ENCODE peak calls at places on chromosomes 16 and 17, in nine cellular contexts. Z is foreskin fibroblast; M is T-cell; C is activated CD4-positive, CD25-positive, alpha-beta regulatory T cell; W is head of caudate nucleus; T is CD4-positive, CD25-positive, alpha-beta regulatory T cell; I is lung; F is CD4-positive, alpha-beta T cell; Y is NCI-H1105. G is an unnamed sample.

GRCh38 chr17:42221886-42222745 is 27.8 kb upstream of the GHDC start:
- DNase-seq in Z (peak; percentile 42), M (peak; percentile 67), C (peak; percentile 17), W (no peak), T (peak; percentile 31), I (no peak), F (peak; percentile 46), Y (no peak), G (peak; percentile 17)

GRCh38 chr16:66169817-66170216 is 196.7 kb upstream of the CDH5 start:
- DNase-seq in Z (no peak), M (no peak), C (no peak), W (no peak), T (no peak), I (no peak), F (no peak), Y (no peak), G (no peak)

GRCh38 chr16:49284962-49285361 is 3.3 kb upstream of the CBLN1 start:
- DNase-seq in Z (no peak), M (no peak), C (no peak), W (no peak), T (no peak), I (no peak), F (no peak), Y (no peak), G (no peak)

GRCh38 chr17:34241062-34241461 is 14.0 kb upstream of the CCL2 start:
- DNase-seq in Z (no peak), M (no peak), C (no peak), W (no peak), T (no peak), I (no peak), F (no peak), Y (no peak), G (no peak)

GRCh38 chr17:41655611-41656111 is 31.3 kb upstream of the KRT17 start:
- DNase-seq in Z (no peak), M (no peak), C (no peak), W (no peak), T (no peak), I (peak; percentile 83), F (no peak), Y (peak; percentile 68), G (no peak)

GRCh38 chr17:82202981-82203380 is 9.7 kb downstream of the CCDC57 start:
- DNase-seq in Z (no peak), M (no peak), C (no peak), W (no peak), T (no peak), I (no peak), F (no peak), Y (no peak), G (no peak)

GRCh38 chr16:7342598-7342997 is 10.0 kb downstream of the RBFOX1 start:
- DNase-seq in Z (no peak), M (no peak), C (no peak), W (no peak), T (no peak), I (no peak), F (no peak), Y (no peak), G (no peak)

GRCh38 chr17:15398736-15399331 is 57.4 kb upstream of the TEKT3 start:
- DNase-seq in Z (peak; percentile 69), M (no peak), C (no peak), W (peak; percentile 33), T (no peak), I (no peak), F (no peak), Y (no peak), G (no peak)

GRCh38 chr17:39194089-39194984 is 3.1 kb downstream of the CACNB1 start:
- DNase-seq in Z (peak; percentile 69), M (no peak), C (no peak), W (peak; percentile 55), T (no peak), I (peak; percentile 44), F (no peak), Y (no peak), G (no peak)

GRCh38 chr16:2483160-2483559 is 8.2 kb downstream of the TBC1D24 start:
- DNase-seq in Z (no peak), M (no peak), C (no peak), W (no peak), T (no peak), I (no peak), F (no peak), Y (no peak), G (no peak)

GRCh38 chr17:38789185-38789584 is 10.2 kb downstream of the PIP4K2B start:
- DNase-seq in Z (peak; percentile 34), M (no peak), C (no peak), W (no peak), T (no peak), I (no peak), F (no peak), Y (no peak), G (no peak)

GRCh38 chr17:8257801-8258200 is 8.7 kb downstream of the PFAS start:
- DNase-seq in Z (no peak), M (no peak), C (no peak), W (no peak), T (no peak), I (no peak), F (no peak), Y (no peak), G (no peak)

GRCh38 chr17:42681976-42682375 is 333 bp upstream of the CCR10 start:
- DNase-seq in Z (no peak), M (no peak), C (no peak), W (no peak), T (no peak), I (no peak), F (no peak), Y (no peak), G (no peak)

GRCh38 chr17:31787857-31788570 is 71.0 kb downstream of the COPRS start:
- DNase-seq in Z (peak; percentile 97), M (no peak), C (no peak), W (no peak), T (no peak), I (peak; percentile 36), F (no peak), Y (no peak), G (no peak)

GRCh38 chr16:15954814-15955151 is 5.4 kb downstream of the ABCC1 start:
- DNase-seq in Z (peak; percentile 18), M (no peak), C (no peak), W (no peak), T (no peak), I (no peak), F (no peak), Y (no peak), G (no peak)

GRCh38 chr17:65020284-65020683 is 36.3 kb downstream of the GNA13 start:
- DNase-seq in Z (peak; percentile 65), M (no peak), C (no peak), W (no peak), T (no peak), I (no peak), F (no peak), Y (no peak), G (no peak)

GRCh38 chr17:41223821-41224220 is 2.6 kb upstream of the KRTAP9-2 start:
- DNase-seq in Z (peak; percentile 15), M (no peak), C (no peak), W (no peak), T (no peak), I (no peak), F (no peak), Y (no peak), G (no peak)

GRCh38 chr17:11719852-11720251 is 121.6 kb downstream of the DNAH9 start:
- DNase-seq in Z (no peak), M (no peak), C (no peak), W (no peak), T (no peak), I (no peak), F (no peak), Y (no peak), G (no peak)

GRCh38 chr16:2008009-2008526 is 1.6 kb downstream of the ZNF598 start:
- DNase-seq in Z (peak; percentile 82), M (peak; percentile 18), C (no peak), W (no peak), T (no peak), I (no peak), F (no peak), Y (no peak), G (no peak)

GRCh38 chr17:9522074-9522473 is 53.5 kb downstream of the STX8 start:
- DNase-seq in Z (peak; percentile 44), M (no peak), C (no peak), W (no peak), T (no peak), I (no peak), F (no peak), Y (peak; percentile 50), G (no peak)